ENCODE peak calls at places on chromosomes 2 and 18, in six cellular contexts. One of them, this sample, is unnamed. For H3F3A, the result is how much of the 10 kb centered on the place peaks cover.

GRCh38 chr2:165274698-165275097 is 35.5 kb downstream of the SCN2A start:
- DNase-seq in PC-9: no peak
- DNase-seq in GM23248: peak
- DNase-seq in neural progenitor cell: no peak
- DNase-seq in PC-3: no peak
- DNase-seq in GM23338: no peak
- DNase-seq in this sample: peak

GRCh38 chr18:79848579-79849327 is 51.0 kb downstream of the KCNG2 start:
- DNase-seq in neural progenitor cell: no peak
- DNase-seq in PC-9: no peak
- DNase-seq in GM23248: no peak
- DNase-seq in GM23338: no peak
- DNase-seq in PC-3: no peak
- DNase-seq in this sample: no peak

GRCh38 chr2:150165988-150166965 is 321.2 kb downstream of the RND3 start:
- DNase-seq in neural progenitor cell: no peak
- DNase-seq in GM23248: no peak
- DNase-seq in PC-9: peak
- DNase-seq in PC-3: peak
- DNase-seq in GM23338: no peak
- DNase-seq in this sample: no peak

GRCh38 chr2:119453972-119454593 is 22.4 kb downstream of the TMEM37 start:
- DNase-seq in GM23248: no peak
- DNase-seq in PC-3: no peak
- DNase-seq in GM23338: no peak
- DNase-seq in neural progenitor cell: no peak
- DNase-seq in PC-9: no peak
- DNase-seq in this sample: no peak

GRCh38 chr2:239959059-239959971 is 65.8 kb downstream of the NDUFA10 start:
- DNase-seq in PC-3: no peak
- DNase-seq in PC-9: no peak
- DNase-seq in neural progenitor cell: no peak
- DNase-seq in GM23248: peak
- DNase-seq in GM23338: no peak
- DNase-seq in this sample: no peak

GRCh38 chr2:187541086-187542085 is 12.8 kb downstream of the TFPI start:
- DNase-seq in PC-3: peak
- DNase-seq in PC-9: no peak
- DNase-seq in neural progenitor cell: no peak
- DNase-seq in GM23338: no peak
- DNase-seq in GM23248: peak
- DNase-seq in this sample: no peak

GRCh38 chr2:100891911-100892642 is 72.1 kb downstream of the NPAS2 start:
- DNase-seq in GM23248: peak
- DNase-seq in GM23338: no peak
- DNase-seq in neural progenitor cell: no peak
- DNase-seq in PC-9: peak
- DNase-seq in PC-3: peak
- DNase-seq in this sample: no peak

GRCh38 chr2:67272195-67272594 is 124.9 kb upstream of the ETAA1 start:
- DNase-seq in PC-9: no peak
- DNase-seq in GM23338: no peak
- DNase-seq in neural progenitor cell: no peak
- DNase-seq in PC-3: no peak
- DNase-seq in GM23248: peak
- DNase-seq in this sample: no peak

GRCh38 chr2:88859461-88859860 is 168.0 kb downstream of the RPIA start:
- DNase-seq in neural progenitor cell: no peak
- DNase-seq in GM23248: no peak
- DNase-seq in PC-3: no peak
- DNase-seq in PC-9: no peak
- DNase-seq in GM23338: no peak
- DNase-seq in this sample: no peak

GRCh38 chr2:50492452-50492851 is 539.5 kb downstream of the NRXN1 start:
- DNase-seq in PC-3: peak
- DNase-seq in PC-9: no peak
- DNase-seq in GM23338: peak
- DNase-seq in neural progenitor cell: peak
- DNase-seq in GM23248: peak
- DNase-seq in this sample: peak

GRCh38 chr18:75203456-75204261 is 5.3 kb downstream of the PTGR3 start:
- DNase-seq in PC-9: no peak
- DNase-seq in PC-3: no peak
- DNase-seq in GM23248: peak
- DNase-seq in GM23338: no peak
- DNase-seq in neural progenitor cell: no peak
- DNase-seq in this sample: no peak

GRCh38 chr18:75205760-75206109 is 3.2 kb downstream of the PTGR3 start:
- DNase-seq in GM23248: no peak
- DNase-seq in PC-9: no peak
- DNase-seq in neural progenitor cell: peak
- DNase-seq in GM23338: peak
- DNase-seq in PC-3: no peak
- DNase-seq in this sample: no peak

GRCh38 chr18:75202976-75203375 is 6.0 kb downstream of the PTGR3 start:
- DNase-seq in GM23248: no peak
- DNase-seq in PC-3: no peak
- DNase-seq in GM23338: no peak
- DNase-seq in PC-9: no peak
- DNase-seq in neural progenitor cell: no peak
- DNase-seq in this sample: no peak

GRCh38 chr18:75204978-75205759 is 3.8 kb downstream of the PTGR3 start:
- DNase-seq in PC-9: no peak
- DNase-seq in GM23338: peak
- DNase-seq in GM23248: no peak
- DNase-seq in neural progenitor cell: peak
- DNase-seq in PC-3: no peak
- DNase-seq in this sample: no peak

DNA sequence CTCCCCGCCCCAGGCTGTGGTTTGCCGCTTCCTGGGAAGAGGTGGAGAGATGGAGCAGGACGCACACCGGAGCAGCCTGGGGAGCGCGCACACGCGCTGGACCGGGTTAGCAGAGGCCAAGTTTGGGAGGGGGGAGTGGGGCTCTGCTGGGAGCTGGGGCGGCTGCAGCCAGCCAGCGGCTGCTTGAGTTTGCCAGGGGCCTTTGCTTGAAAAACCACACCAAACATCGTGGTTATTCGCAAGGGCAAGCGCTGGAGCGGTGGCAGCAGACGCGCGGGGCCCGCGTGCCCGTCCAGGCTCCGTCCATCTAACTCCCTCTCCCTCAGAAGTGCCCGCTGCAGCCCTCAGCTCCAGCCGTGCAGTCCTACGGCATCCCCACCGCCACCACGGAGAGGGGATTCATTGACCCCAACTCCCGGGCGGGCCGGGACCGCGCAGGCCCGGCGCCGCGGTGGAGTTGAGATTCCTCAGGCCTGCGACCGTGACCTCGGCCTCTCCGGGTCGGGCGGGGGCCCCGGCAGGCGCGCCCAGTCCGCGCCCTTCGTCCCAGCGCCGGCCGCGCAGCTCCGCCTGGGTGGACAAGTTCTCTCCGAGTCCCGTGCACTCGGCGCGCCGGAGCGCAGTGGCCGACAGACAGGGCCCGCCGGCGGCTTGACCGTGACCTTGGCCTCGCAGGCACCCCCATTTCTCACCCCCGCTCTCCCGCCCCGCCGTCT is 4.5 kb downstream of the PTGR3 start:
- DNase-seq in GM23248: peak
- DNase-seq in GM23338: peak
- DNase-seq in neural progenitor cell: peak
- DNase-seq in PC-3: no peak
- DNase-seq in PC-9: no peak
- DNase-seq in this sample: no peak
- TF ChIP-seq EZH2 in GM23248: no peak
- TF ChIP-seq EZH2 in GM23338: peak
- TF ChIP-seq EZH2 in neural progenitor cell: peak
- TF ChIP-seq EZH2 in PC-3: no peak
- TF ChIP-seq EZH2 in PC-9: no peak
- TF ChIP-seq EZH2 in this sample: no peak

GRCh38 chr2:8570637-8571036 is 111.2 kb upstream of the ID2 start:
- DNase-seq in neural progenitor cell: no peak
- DNase-seq in PC-9: no peak
- DNase-seq in PC-3: no peak
- DNase-seq in GM23338: no peak
- DNase-seq in GM23248: no peak
- DNase-seq in this sample: no peak
- H3K4me2 ChIP-seq in neural progenitor cell: no peak
- H3K4me2 ChIP-seq in PC-9: no peak
- H3K4me2 ChIP-seq in PC-3: no peak
- H3K4me2 ChIP-seq in GM23338: no peak
- H3K4me2 ChIP-seq in GM23248: no peak
- H3K4me2 ChIP-seq in this sample: no peak

GRCh38 chr2:47696478-47696831 is 86.5 kb upstream of the MSH6 start:
- DNase-seq in PC-3: no peak
- DNase-seq in neural progenitor cell: no peak
- DNase-seq in GM23248: no peak
- DNase-seq in GM23338: peak
- DNase-seq in PC-9: no peak
- DNase-seq in this sample: no peak
- H3F3A ChIP-seq in PC-3: under half
- H3F3A ChIP-seq in neural progenitor cell: half or more
- H3F3A ChIP-seq in GM23248: under half
- H3F3A ChIP-seq in GM23338: under half
- H3F3A ChIP-seq in PC-9: under half
- H3F3A ChIP-seq in this sample: under half

GRCh38 chr2:176079285-176079830 is 4.4 kb downstream of the EVX2 start:
- DNase-seq in PC-3: no peak
- DNase-seq in neural progenitor cell: peak
- DNase-seq in PC-9: no peak
- DNase-seq in GM23338: peak
- DNase-seq in GM23248: no peak
- DNase-seq in this sample: no peak

GRCh38 chr2:176076063-176076462 is 7.7 kb downstream of the EVX2 start:
- DNase-seq in GM23338: no peak
- DNase-seq in neural progenitor cell: no peak
- DNase-seq in PC-3: no peak
- DNase-seq in PC-9: no peak
- DNase-seq in GM23248: no peak
- DNase-seq in this sample: no peak

GRCh38 chr2:176080540-176081355 is 3.0 kb downstream of the EVX2 start:
- DNase-seq in GM23338: peak
- DNase-seq in neural progenitor cell: no peak
- DNase-seq in PC-3: no peak
- DNase-seq in PC-9: no peak
- DNase-seq in GM23248: peak
- DNase-seq in this sample: no peak

GRCh38 chr2:176079851-176080539 is 3.8 kb downstream of the EVX2 start:
- DNase-seq in GM23338: peak
- DNase-seq in neural progenitor cell: peak
- DNase-seq in GM23248: peak
- DNase-seq in PC-9: no peak
- DNase-seq in PC-3: no peak
- DNase-seq in this sample: no peak

GRCh38 chr2:176078440-176079284 is 5.1 kb downstream of the EVX2 start:
- DNase-seq in PC-9: no peak
- DNase-seq in PC-3: no peak
- DNase-seq in GM23248: no peak
- DNase-seq in GM23338: no peak
- DNase-seq in neural progenitor cell: no peak
- DNase-seq in this sample: no peak
- TF ChIP-seq EZH2 in PC-9: no peak
- TF ChIP-seq EZH2 in PC-3: no peak
- TF ChIP-seq EZH2 in GM23248: no peak
- TF ChIP-seq EZH2 in GM23338: peak
- TF ChIP-seq EZH2 in neural progenitor cell: peak
- TF ChIP-seq EZH2 in this sample: no peak

DNA sequence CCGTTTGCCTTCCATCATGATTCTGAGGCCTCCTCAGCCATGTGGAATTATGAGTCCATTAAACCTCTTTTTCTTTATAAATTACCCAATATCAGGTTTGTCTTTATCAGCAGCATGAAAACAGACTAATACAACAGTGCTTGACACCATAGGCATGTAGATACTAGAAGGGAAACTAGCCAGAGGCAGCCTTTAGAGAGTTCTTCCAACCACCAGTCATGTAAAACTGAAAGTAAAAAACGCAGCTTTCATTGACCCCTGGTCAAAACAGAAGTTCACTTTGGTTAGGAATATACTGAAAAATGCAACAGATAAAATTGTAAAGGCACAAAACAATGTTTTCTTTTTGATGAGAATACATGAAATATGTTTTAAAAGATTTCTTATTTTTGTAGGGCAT is 122.8 kb upstream of the L3MBTL4 start:
- DNase-seq in GM23248: no peak
- DNase-seq in PC-3: no peak
- DNase-seq in GM23338: no peak
- DNase-seq in PC-9: no peak
- DNase-seq in neural progenitor cell: no peak
- DNase-seq in this sample: peak
- H3K4me2 ChIP-seq in GM23248: no peak
- H3K4me2 ChIP-seq in PC-3: no peak
- H3K4me2 ChIP-seq in GM23338: no peak
- H3K4me2 ChIP-seq in PC-9: no peak
- H3K4me2 ChIP-seq in neural progenitor cell: no peak
- H3K4me2 ChIP-seq in this sample: peak

GRCh38 chr18:46262856-46263255 is 158.7 kb downstream of the HAUS1 start:
- DNase-seq in GM23338: no peak
- DNase-seq in GM23248: no peak
- DNase-seq in PC-9: no peak
- DNase-seq in PC-3: no peak
- DNase-seq in neural progenitor cell: no peak
- DNase-seq in this sample: no peak
- H3F3A ChIP-seq in GM23338: under half
- H3F3A ChIP-seq in GM23248: under half
- H3F3A ChIP-seq in PC-9: under half
- H3F3A ChIP-seq in PC-3: under half
- H3F3A ChIP-seq in neural progenitor cell: under half
- H3F3A ChIP-seq in this sample: under half